ENCODE peak calls at places on chromosomes 3 and 15, in six cellular contexts. One of them, this sample, is unnamed.

GRCh38 chr3:166367947-166368533 is 530.8 kb upstream of the BCHE start:
- DNase-seq in DND-41: no peak
- DNase-seq in fibroblast of lung: no peak
- DNase-seq in AG04450: no peak
- DNase-seq in lower leg skin: no peak
- DNase-seq in adrenal gland: no peak
- DNase-seq in this sample: no peak

GRCh38 chr3:31968927-31969418 is 12.1 kb downstream of the OSBPL10 start:
- DNase-seq in DND-41: no peak
- DNase-seq in fibroblast of lung: peak
- DNase-seq in AG04450: peak
- DNase-seq in lower leg skin: no peak
- DNase-seq in adrenal gland: no peak
- DNase-seq in this sample: no peak

GRCh38 chr3:9204253-9205005 is 45.0 kb downstream of the SRGAP3 start:
- DNase-seq in DND-41: no peak
- DNase-seq in fibroblast of lung: no peak
- DNase-seq in AG04450: no peak
- DNase-seq in lower leg skin: peak
- DNase-seq in adrenal gland: peak
- DNase-seq in this sample: no peak

GRCh38 chr15:88256261-88257230 is at the start of gene NTRK3:
- DNase-seq in DND-41: peak
- DNase-seq in fibroblast of lung: peak
- DNase-seq in AG04450: no peak
- DNase-seq in lower leg skin: no peak
- DNase-seq in adrenal gland: no peak
- DNase-seq in this sample: no peak

GRCh38 chr3:100978036-100978659 is 15.1 kb downstream of the ABI3BP start:
- DNase-seq in DND-41: no peak
- DNase-seq in fibroblast of lung: peak
- DNase-seq in AG04450: no peak
- DNase-seq in lower leg skin: no peak
- DNase-seq in adrenal gland: peak
- DNase-seq in this sample: no peak

GRCh38 chr3:192433704-192434103 is 293.6 kb downstream of the FGF12 start:
- DNase-seq in DND-41: no peak
- DNase-seq in fibroblast of lung: no peak
- DNase-seq in AG04450: no peak
- DNase-seq in lower leg skin: no peak
- DNase-seq in adrenal gland: peak
- DNase-seq in this sample: no peak

GRCh38 chr3:108477511-108478147 is 32.8 kb downstream of the MYH15 start:
- DNase-seq in DND-41: peak
- DNase-seq in fibroblast of lung: peak
- DNase-seq in AG04450: peak
- DNase-seq in lower leg skin: no peak
- DNase-seq in adrenal gland: peak
- DNase-seq in this sample: peak

GRCh38 chr15:52069559-52069958 is 43.0 kb downstream of the BCL2L10 start:
- DNase-seq in DND-41: no peak
- DNase-seq in fibroblast of lung: no peak
- DNase-seq in AG04450: no peak
- DNase-seq in lower leg skin: no peak
- DNase-seq in adrenal gland: no peak
- DNase-seq in this sample: no peak

GRCh38 chr3:49244589-49245205 is 32.3 kb downstream of the C3orf62 start:
- DNase-seq in DND-41: no peak
- DNase-seq in fibroblast of lung: no peak
- DNase-seq in AG04450: no peak
- DNase-seq in lower leg skin: peak
- DNase-seq in adrenal gland: no peak
- DNase-seq in this sample: peak

GRCh38 chr15:73633991-73634495 is 854 bp upstream of the NPTN start:
- DNase-seq in DND-41: no peak
- DNase-seq in fibroblast of lung: peak
- DNase-seq in AG04450: peak
- DNase-seq in lower leg skin: no peak
- DNase-seq in adrenal gland: no peak
- DNase-seq in this sample: no peak

GRCh38 chr3:103499132-103499885 is 1064.5 kb downstream of the ZPLD1 start:
- DNase-seq in DND-41: no peak
- DNase-seq in fibroblast of lung: peak
- DNase-seq in AG04450: peak
- DNase-seq in lower leg skin: no peak
- DNase-seq in adrenal gland: no peak
- DNase-seq in this sample: no peak

GRCh38 chr3:42061711-42062408 is 29.3 kb upstream of the TRAK1 start:
- DNase-seq in DND-41: no peak
- DNase-seq in fibroblast of lung: peak
- DNase-seq in AG04450: peak
- DNase-seq in lower leg skin: peak
- DNase-seq in adrenal gland: peak
- DNase-seq in this sample: no peak

GRCh38 chr15:68583936-68584703 is 5.3 kb downstream of the CORO2B start:
- DNase-seq in DND-41: no peak
- DNase-seq in fibroblast of lung: no peak
- DNase-seq in AG04450: no peak
- DNase-seq in lower leg skin: no peak
- DNase-seq in adrenal gland: no peak
- DNase-seq in this sample: no peak

GRCh38 chr3:83953417-83954089 is 1005.2 kb upstream of the CADM2 start:
- DNase-seq in DND-41: no peak
- DNase-seq in fibroblast of lung: peak
- DNase-seq in AG04450: no peak
- DNase-seq in lower leg skin: no peak
- DNase-seq in adrenal gland: no peak
- DNase-seq in this sample: no peak

GRCh38 chr3:1082024-1082633 is 10.7 kb upstream of the CNTN6 start:
- DNase-seq in DND-41: no peak
- DNase-seq in fibroblast of lung: peak
- DNase-seq in AG04450: no peak
- DNase-seq in lower leg skin: no peak
- DNase-seq in adrenal gland: peak
- DNase-seq in this sample: peak

GRCh38 chr3:168858327-168858726 is 762.6 kb upstream of the GOLIM4 start:
- DNase-seq in DND-41: no peak
- DNase-seq in fibroblast of lung: no peak
- DNase-seq in AG04450: no peak
- DNase-seq in lower leg skin: no peak
- DNase-seq in adrenal gland: no peak
- DNase-seq in this sample: no peak

GRCh38 chr3:42653560-42654330 is at the start of gene ZBTB47:
- DNase-seq in DND-41: no peak
- DNase-seq in fibroblast of lung: peak
- DNase-seq in AG04450: no peak
- DNase-seq in lower leg skin: peak
- DNase-seq in adrenal gland: peak
- DNase-seq in this sample: peak

GRCh38 chr3:57717491-57717890 is 24.6 kb upstream of the DENND6A start:
- DNase-seq in DND-41: no peak
- DNase-seq in fibroblast of lung: no peak
- DNase-seq in AG04450: no peak
- DNase-seq in lower leg skin: no peak
- DNase-seq in adrenal gland: no peak
- DNase-seq in this sample: no peak

GRCh38 chr3:3015472-3016089 is 94.6 kb downstream of the IL5RA start:
- DNase-seq in DND-41: no peak
- DNase-seq in fibroblast of lung: peak
- DNase-seq in AG04450: no peak
- DNase-seq in lower leg skin: no peak
- DNase-seq in adrenal gland: no peak
- DNase-seq in this sample: no peak

GRCh38 chr15:101482526-101483371 is 6.8 kb downstream of the PCSK6 start:
- DNase-seq in DND-41: no peak
- DNase-seq in fibroblast of lung: no peak
- DNase-seq in AG04450: no peak
- DNase-seq in lower leg skin: peak
- DNase-seq in adrenal gland: no peak
- DNase-seq in this sample: no peak

GRCh38 chr3:36525115-36525711 is 144.9 kb downstream of the STAC start:
- DNase-seq in DND-41: no peak
- DNase-seq in fibroblast of lung: peak
- DNase-seq in AG04450: no peak
- DNase-seq in lower leg skin: no peak
- DNase-seq in adrenal gland: no peak
- DNase-seq in this sample: no peak

GRCh38 chr15:70559223-70559823 is 204.0 kb downstream of the UACA start:
- DNase-seq in DND-41: peak
- DNase-seq in fibroblast of lung: peak
- DNase-seq in AG04450: no peak
- DNase-seq in lower leg skin: peak
- DNase-seq in adrenal gland: peak
- DNase-seq in this sample: peak

GRCh38 chr3:194685050-194685722 is 497 bp upstream of the FAM43A start:
- DNase-seq in DND-41: no peak
- DNase-seq in fibroblast of lung: no peak
- DNase-seq in AG04450: no peak
- DNase-seq in lower leg skin: peak
- DNase-seq in adrenal gland: no peak
- DNase-seq in this sample: no peak

GRCh38 chr15:98859149-98859548 is 148.4 kb downstream of the PGPEP1L start:
- DNase-seq in DND-41: no peak
- DNase-seq in fibroblast of lung: no peak
- DNase-seq in AG04450: no peak
- DNase-seq in lower leg skin: no peak
- DNase-seq in adrenal gland: no peak
- DNase-seq in this sample: no peak

GRCh38 chr15:78635346-78635745 is 5.7 kb downstream of the CHRNB4 start:
- DNase-seq in DND-41: no peak
- DNase-seq in fibroblast of lung: no peak
- DNase-seq in AG04450: no peak
- DNase-seq in lower leg skin: peak
- DNase-seq in adrenal gland: no peak
- DNase-seq in this sample: no peak

GRCh38 chr3:53921296-53921695 is 29.6 kb upstream of the SELENOK start:
- DNase-seq in DND-41: no peak
- DNase-seq in fibroblast of lung: no peak
- DNase-seq in AG04450: no peak
- DNase-seq in lower leg skin: no peak
- DNase-seq in adrenal gland: peak
- DNase-seq in this sample: peak

GRCh38 chr15:87144775-87145174 is 1065.1 kb downstream of the AGBL1 start:
- DNase-seq in DND-41: no peak
- DNase-seq in fibroblast of lung: peak
- DNase-seq in AG04450: peak
- DNase-seq in lower leg skin: no peak
- DNase-seq in adrenal gland: no peak
- DNase-seq in this sample: no peak

GRCh38 chr15:65326109-65326508 is 21.6 kb downstream of the RNU5B-1 start:
- DNase-seq in DND-41: no peak
- DNase-seq in fibroblast of lung: peak
- DNase-seq in AG04450: no peak
- DNase-seq in lower leg skin: no peak
- DNase-seq in adrenal gland: peak
- DNase-seq in this sample: peak

GRCh38 chr3:26963356-26963742 is 340.8 kb downstream of the LRRC3B start:
- DNase-seq in DND-41: no peak
- DNase-seq in fibroblast of lung: no peak
- DNase-seq in AG04450: no peak
- DNase-seq in lower leg skin: no peak
- DNase-seq in adrenal gland: no peak
- DNase-seq in this sample: no peak
- TF ChIP-seq CTCF in DND-41: peak
- TF ChIP-seq CTCF in fibroblast of lung: no peak
- TF ChIP-seq CTCF in AG04450: no peak
- TF ChIP-seq CTCF in lower leg skin: no peak
- TF ChIP-seq CTCF in adrenal gland: no peak
- TF ChIP-seq CTCF in this sample: no peak

DNA sequence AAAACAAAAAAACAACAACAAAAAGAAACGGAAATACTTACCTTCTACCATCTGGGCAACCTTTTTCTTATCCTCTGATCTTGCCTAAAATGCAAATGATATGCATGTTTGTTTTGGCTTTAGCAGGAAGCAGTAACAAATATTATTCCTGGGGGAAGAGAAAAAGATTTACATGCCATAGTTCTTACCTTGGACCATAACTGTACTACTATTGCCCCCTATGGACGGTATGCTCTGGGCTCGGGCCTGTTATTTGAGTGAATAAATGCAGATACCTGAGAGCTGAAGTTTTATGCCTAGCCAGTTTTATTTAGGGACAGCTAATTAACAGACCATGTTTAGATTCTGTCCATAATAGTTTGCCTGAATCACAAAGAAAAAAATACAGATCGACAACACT is 12.6 kb upstream of the STARD5 start:
- DNase-seq in DND-41: peak
- DNase-seq in fibroblast of lung: peak
- DNase-seq in AG04450: no peak
- DNase-seq in lower leg skin: no peak
- DNase-seq in adrenal gland: no peak
- DNase-seq in this sample: peak
- TF ChIP-seq CTCF in DND-41: peak
- TF ChIP-seq CTCF in fibroblast of lung: peak
- TF ChIP-seq CTCF in AG04450: peak
- TF ChIP-seq CTCF in lower leg skin: no peak
- TF ChIP-seq CTCF in adrenal gland: peak
- TF ChIP-seq CTCF in this sample: peak

DNA sequence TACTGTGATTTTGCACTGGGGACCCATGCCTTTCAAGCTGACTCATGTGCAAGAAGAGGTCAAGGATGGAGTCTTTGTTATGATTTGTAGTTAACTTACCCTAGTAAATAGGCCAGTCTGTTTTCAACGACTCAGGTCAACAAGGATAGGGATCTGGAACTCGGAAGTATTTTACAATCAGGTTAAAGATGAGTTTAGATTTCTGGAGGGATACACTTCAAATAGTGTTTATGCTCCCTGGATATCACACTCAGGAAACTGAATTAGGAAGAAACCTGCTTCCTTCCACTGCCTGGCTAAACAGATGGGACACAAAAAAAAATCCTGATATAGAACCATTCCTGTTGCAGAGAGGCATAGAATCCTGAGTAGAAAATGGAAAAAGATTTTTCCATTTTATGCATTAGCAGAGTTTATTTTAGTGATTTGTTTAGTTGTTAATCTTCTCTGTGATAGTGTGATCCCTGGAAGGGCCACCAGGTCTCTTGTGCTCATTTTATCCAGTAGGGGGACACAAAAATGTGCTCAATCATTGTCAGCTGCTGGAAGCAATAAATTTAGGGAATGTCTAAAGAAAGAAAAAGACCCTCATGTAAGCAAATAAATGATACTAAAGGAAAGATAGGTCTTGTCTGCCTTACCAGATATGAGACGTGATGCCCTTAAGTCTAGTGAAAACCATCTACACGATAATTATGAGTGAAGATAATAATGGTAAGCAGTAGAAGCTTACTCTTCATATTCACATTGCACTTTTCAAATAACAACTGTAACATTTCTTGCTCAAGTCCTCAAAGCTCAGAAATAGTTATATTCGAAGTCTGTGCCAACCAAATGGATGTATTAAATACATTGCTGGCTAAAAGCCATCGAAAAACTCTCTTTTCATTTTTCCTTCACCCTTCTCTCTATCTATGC is 452.1 kb upstream of the KCNMB2 start:
- DNase-seq in DND-41: peak
- DNase-seq in fibroblast of lung: no peak
- DNase-seq in AG04450: no peak
- DNase-seq in lower leg skin: no peak
- DNase-seq in adrenal gland: peak
- DNase-seq in this sample: no peak
- TF ChIP-seq CTCF in DND-41: peak
- TF ChIP-seq CTCF in fibroblast of lung: peak
- TF ChIP-seq CTCF in AG04450: peak
- TF ChIP-seq CTCF in lower leg skin: no peak
- TF ChIP-seq CTCF in adrenal gland: peak
- TF ChIP-seq CTCF in this sample: no peak

GRCh38 chr3:6492306-6492705 is 368.6 kb upstream of the GRM7 start:
- DNase-seq in DND-41: no peak
- DNase-seq in fibroblast of lung: no peak
- DNase-seq in AG04450: no peak
- DNase-seq in lower leg skin: no peak
- DNase-seq in adrenal gland: no peak
- DNase-seq in this sample: no peak
- TF ChIP-seq CTCF in DND-41: no peak
- TF ChIP-seq CTCF in fibroblast of lung: no peak
- TF ChIP-seq CTCF in AG04450: no peak
- TF ChIP-seq CTCF in lower leg skin: no peak
- TF ChIP-seq CTCF in adrenal gland: no peak
- TF ChIP-seq CTCF in this sample: no peak